ENCODE peak calls at places on chromosomes 7 and 10, in seven cellular contexts. One of them, this sample, is unnamed.
A peak's percentile ranks its signal among the peaks of the same experiment; 100 is the strongest.

GRCh38 chr10:110430369-110431273 is 67.1 kb upstream of the DUSP5 start:
- DNase-seq in uterus: no peak
- DNase-seq in IMR-90: no peak
- DNase-seq in Caco-2: peak; percentile 13
- DNase-seq in endodermal cell: peak; percentile 42
- DNase-seq in SK-N-SH: no peak
- DNase-seq in H9: no peak
- DNase-seq in this sample: no peak

GRCh38 chr10:133274751-133275682 is 1.7 kb downstream of the ADAM8 start:
- DNase-seq in uterus: no peak
- DNase-seq in IMR-90: no peak
- DNase-seq in H9: no peak
- DNase-seq in SK-N-SH: no peak
- DNase-seq in Caco-2: peak; percentile 81
- DNase-seq in endodermal cell: no peak
- DNase-seq in this sample: peak; percentile 29

GRCh38 chr7:107563072-107563760 is 504 bp downstream of the COG5 start:
- DNase-seq in IMR-90: peak; percentile 8
- DNase-seq in SK-N-SH: peak; percentile 82
- DNase-seq in endodermal cell: no peak
- DNase-seq in uterus: no peak
- DNase-seq in H9: no peak
- DNase-seq in Caco-2: no peak
- DNase-seq in this sample: peak; percentile 60

GRCh38 chr10:11045995-11046394 is 28.3 kb downstream of the CELF2 start:
- DNase-seq in uterus: no peak
- DNase-seq in SK-N-SH: no peak
- DNase-seq in H9: no peak
- DNase-seq in IMR-90: no peak
- DNase-seq in endodermal cell: no peak
- DNase-seq in Caco-2: no peak
- DNase-seq in this sample: no peak

GRCh38 chr10:70106958-70107791 is 25.4 kb downstream of the AIFM2 start:
- DNase-seq in SK-N-SH: peak; percentile 67
- DNase-seq in IMR-90: no peak
- DNase-seq in H9: peak; percentile 83
- DNase-seq in endodermal cell: peak; percentile 93
- DNase-seq in Caco-2: no peak
- DNase-seq in uterus: no peak
- DNase-seq in this sample: no peak

GRCh38 chr10:73410897-73411296 is 3.0 kb downstream of the ANXA7 start:
- DNase-seq in uterus: no peak
- DNase-seq in IMR-90: no peak
- DNase-seq in Caco-2: no peak
- DNase-seq in SK-N-SH: no peak
- DNase-seq in endodermal cell: no peak
- DNase-seq in H9: no peak
- DNase-seq in this sample: no peak

GRCh38 chr7:91922857-91923256 is 17.8 kb upstream of the AKAP9 start:
- DNase-seq in SK-N-SH: no peak
- DNase-seq in IMR-90: peak; percentile 38
- DNase-seq in H9: no peak
- DNase-seq in uterus: no peak
- DNase-seq in endodermal cell: no peak
- DNase-seq in Caco-2: no peak
- DNase-seq in this sample: no peak

GRCh38 chr7:73881352-73882059 is 20.5 kb downstream of the TMEM270 start:
- DNase-seq in SK-N-SH: peak; percentile 47
- DNase-seq in Caco-2: no peak
- DNase-seq in IMR-90: no peak
- DNase-seq in uterus: no peak
- DNase-seq in H9: no peak
- DNase-seq in endodermal cell: no peak
- DNase-seq in this sample: peak; percentile 12

GRCh38 chr7:3564231-3564630 is 263.2 kb downstream of the SDK1 start:
- DNase-seq in SK-N-SH: no peak
- DNase-seq in IMR-90: no peak
- DNase-seq in endodermal cell: no peak
- DNase-seq in H9: no peak
- DNase-seq in Caco-2: no peak
- DNase-seq in uterus: no peak
- DNase-seq in this sample: no peak

GRCh38 chr7:54992876-54993490 is 25.8 kb upstream of the EGFR start:
- DNase-seq in uterus: no peak
- DNase-seq in SK-N-SH: no peak
- DNase-seq in IMR-90: peak; percentile 11
- DNase-seq in Caco-2: no peak
- DNase-seq in H9: no peak
- DNase-seq in endodermal cell: no peak
- DNase-seq in this sample: no peak

GRCh38 chr10:15225511-15225910 is 57.0 kb upstream of the NMT2 start:
- DNase-seq in IMR-90: no peak
- DNase-seq in SK-N-SH: no peak
- DNase-seq in Caco-2: no peak
- DNase-seq in H9: no peak
- DNase-seq in endodermal cell: no peak
- DNase-seq in uterus: no peak
- DNase-seq in this sample: no peak

GRCh38 chr10:5629789-5630436 is 36.5 kb downstream of the ASB13 start:
- DNase-seq in SK-N-SH: peak; percentile 84
- DNase-seq in Caco-2: peak; percentile 86
- DNase-seq in IMR-90: peak; percentile 96
- DNase-seq in endodermal cell: peak; percentile 95
- DNase-seq in uterus: peak; percentile 74
- DNase-seq in H9: peak; percentile 79
- DNase-seq in this sample: peak; percentile 86

GRCh38 chr10:31926154-31926553 is 2.5 kb downstream of the ARHGAP12 start:
- DNase-seq in IMR-90: no peak
- DNase-seq in endodermal cell: no peak
- DNase-seq in Caco-2: no peak
- DNase-seq in uterus: no peak
- DNase-seq in H9: no peak
- DNase-seq in SK-N-SH: no peak
- DNase-seq in this sample: no peak

GRCh38 chr10:27192284-27192683 is 37.1 kb downstream of the MASTL start:
- DNase-seq in Caco-2: no peak
- DNase-seq in endodermal cell: no peak
- DNase-seq in uterus: no peak
- DNase-seq in H9: no peak
- DNase-seq in SK-N-SH: peak; percentile 17
- DNase-seq in IMR-90: peak; percentile 95
- DNase-seq in this sample: peak; percentile 2

GRCh38 chr10:123269675-123270074 is 115.5 kb downstream of the BUB3 start:
- DNase-seq in endodermal cell: no peak
- DNase-seq in IMR-90: no peak
- DNase-seq in H9: no peak
- DNase-seq in Caco-2: no peak
- DNase-seq in SK-N-SH: no peak
- DNase-seq in uterus: no peak
- DNase-seq in this sample: peak; percentile 11

GRCh38 chr10:123270221-123270620 is 116.0 kb downstream of the BUB3 start:
- DNase-seq in endodermal cell: peak; percentile 3
- DNase-seq in H9: no peak
- DNase-seq in SK-N-SH: no peak
- DNase-seq in Caco-2: no peak
- DNase-seq in uterus: no peak
- DNase-seq in IMR-90: peak; percentile 25
- DNase-seq in this sample: no peak

GRCh38 chr10:123274513-123275182 is 120.4 kb downstream of the BUB3 start:
- DNase-seq in IMR-90: no peak
- DNase-seq in uterus: no peak
- DNase-seq in H9: no peak
- DNase-seq in SK-N-SH: no peak
- DNase-seq in endodermal cell: peak; percentile 43
- DNase-seq in Caco-2: no peak
- DNase-seq in this sample: no peak

GRCh38 chr10:123270806-123271205 is 116.6 kb downstream of the BUB3 start:
- DNase-seq in uterus: no peak
- DNase-seq in Caco-2: no peak
- DNase-seq in H9: no peak
- DNase-seq in endodermal cell: peak; percentile 11
- DNase-seq in IMR-90: no peak
- DNase-seq in SK-N-SH: no peak
- DNase-seq in this sample: no peak

DNA sequence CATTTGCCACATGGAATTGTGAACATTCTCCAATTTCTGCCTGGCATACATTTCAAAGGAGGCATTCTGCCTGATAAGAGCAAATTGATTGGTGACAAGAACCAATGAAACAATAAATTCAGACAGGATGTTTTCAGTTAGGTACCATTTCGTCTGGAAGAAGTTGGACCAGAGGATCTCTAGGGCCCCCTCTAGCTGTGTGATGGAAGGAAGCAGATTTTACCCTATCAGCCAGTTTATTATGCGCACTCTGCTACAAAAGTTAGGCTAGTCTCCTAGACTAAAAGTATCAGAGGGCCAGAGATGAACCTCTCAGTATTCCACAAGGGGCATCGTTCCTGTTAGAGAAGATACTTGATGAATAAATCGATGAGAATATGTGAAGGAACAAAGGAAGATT is 118.0 kb downstream of the BUB3 start:
- DNase-seq in uterus: no peak
- DNase-seq in IMR-90: no peak
- DNase-seq in H9: no peak
- DNase-seq in SK-N-SH: no peak
- DNase-seq in Caco-2: no peak
- DNase-seq in endodermal cell: peak; percentile 32
- DNase-seq in this sample: no peak
- H3K27me3 ChIP-seq in uterus: no peaks in the 10 kb centered on the region
- H3K27me3 ChIP-seq in IMR-90: no peaks in the 10 kb centered on the region
- H3K27me3 ChIP-seq in H9: no peaks in the 10 kb centered on the region
- H3K27me3 ChIP-seq in SK-N-SH: no peaks in the 10 kb centered on the region
- H3K27me3 ChIP-seq in Caco-2: no peaks in the 10 kb centered on the region
- H3K27me3 ChIP-seq in endodermal cell: no peaks in the 10 kb centered on the region
- H3K27me3 ChIP-seq in this sample: no peaks in the 10 kb centered on the region

DNA sequence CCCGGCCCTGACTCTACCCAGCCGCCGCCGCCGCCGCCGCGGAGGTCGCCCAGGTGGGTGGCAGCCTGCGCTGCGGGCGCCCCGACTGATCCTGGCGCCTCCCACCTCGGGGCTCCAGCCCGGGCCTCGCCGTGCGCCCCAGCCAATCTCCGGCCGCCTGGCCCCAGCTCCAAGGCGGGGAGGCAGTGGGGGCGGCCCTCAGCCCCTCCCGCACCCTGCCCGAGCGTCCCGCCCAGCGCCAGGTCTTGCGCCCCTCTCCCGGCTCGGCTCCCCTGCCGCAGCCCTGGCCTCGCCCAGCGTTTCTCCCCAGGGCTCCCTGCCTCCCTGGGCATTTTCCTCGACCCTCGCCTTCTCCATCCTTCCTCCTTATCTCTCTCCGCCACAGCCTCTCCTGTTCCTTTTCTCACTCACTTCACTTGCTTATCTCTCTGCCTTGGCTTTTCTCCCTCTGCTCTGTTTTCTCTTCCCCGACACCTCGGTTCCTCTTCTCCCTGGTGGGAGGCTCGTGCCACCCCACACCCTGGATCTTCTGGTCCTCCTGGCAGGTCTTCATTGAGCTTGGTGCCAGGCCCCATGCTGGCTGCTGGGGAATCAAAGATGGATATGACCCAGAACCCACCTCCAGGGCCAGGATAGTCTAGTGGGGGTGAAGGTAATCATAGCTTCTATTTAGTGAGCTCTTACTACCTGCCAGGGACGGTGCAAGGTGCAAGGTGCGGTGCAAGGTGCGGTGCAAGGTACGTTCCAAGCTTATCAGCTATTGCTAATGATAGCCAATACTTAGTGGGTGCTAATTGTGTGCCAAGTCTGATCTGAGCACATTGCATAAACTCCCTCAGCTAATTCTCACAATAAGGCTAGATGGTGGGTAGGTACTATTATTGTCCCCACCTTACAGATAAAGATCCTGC is at the start of gene SFRP5:
- DNase-seq in H9: peak; percentile 60
- DNase-seq in endodermal cell: peak; percentile 75
- DNase-seq in SK-N-SH: peak; percentile 75
- DNase-seq in Caco-2: no peak
- DNase-seq in uterus: no peak
- DNase-seq in IMR-90: no peak
- DNase-seq in this sample: peak; percentile 94
- H3K27me3 ChIP-seq in H9: peaks cover 19% of the 10 kb centered on the region
- H3K27me3 ChIP-seq in endodermal cell: peaks cover 67% of the 10 kb centered on the region
- H3K27me3 ChIP-seq in SK-N-SH: peaks cover 21% of the 10 kb centered on the region
- H3K27me3 ChIP-seq in Caco-2: peaks cover 2% of the 10 kb centered on the region
- H3K27me3 ChIP-seq in uterus: peaks cover 6% of the 10 kb centered on the region
- H3K27me3 ChIP-seq in IMR-90: peaks cover 57% of the 10 kb centered on the region
- H3K27me3 ChIP-seq in this sample: peaks cover 20% of the 10 kb centered on the region

DNA sequence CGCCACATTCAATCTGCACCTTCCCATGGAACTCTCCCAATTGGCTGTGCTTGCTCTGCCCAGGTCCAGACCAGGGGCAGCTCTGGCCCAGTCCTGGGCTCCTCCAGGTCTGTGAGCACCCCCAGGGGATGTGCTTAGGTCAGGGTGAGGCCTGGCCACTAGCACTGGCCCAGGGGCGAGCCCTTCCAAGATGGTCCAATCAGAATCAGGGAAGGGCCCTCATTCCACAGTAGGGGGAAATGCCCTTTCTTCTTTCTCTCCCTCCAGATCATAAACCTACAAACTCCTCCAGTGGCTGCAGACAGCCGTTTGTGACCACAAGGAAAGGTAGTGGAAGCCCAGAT is 157.0 kb downstream of the PRKAG2 start:
- DNase-seq in Caco-2: no peak
- DNase-seq in H9: no peak
- DNase-seq in IMR-90: no peak
- DNase-seq in SK-N-SH: peak; percentile 52
- DNase-seq in endodermal cell: no peak
- DNase-seq in uterus: no peak
- DNase-seq in this sample: no peak
- H3K27me3 ChIP-seq in Caco-2: no peaks in the 10 kb centered on the region
- H3K27me3 ChIP-seq in H9: no peaks in the 10 kb centered on the region
- H3K27me3 ChIP-seq in IMR-90: no peaks in the 10 kb centered on the region
- H3K27me3 ChIP-seq in SK-N-SH: no peaks in the 10 kb centered on the region
- H3K27me3 ChIP-seq in endodermal cell: no peaks in the 10 kb centered on the region
- H3K27me3 ChIP-seq in uterus: no peaks in the 10 kb centered on the region
- H3K27me3 ChIP-seq in this sample: no peaks in the 10 kb centered on the region

GRCh38 chr10:71634531-71635164 is 84.9 kb downstream of the C10orf105 start:
- DNase-seq in Caco-2: no peak
- DNase-seq in uterus: no peak
- DNase-seq in endodermal cell: no peak
- DNase-seq in SK-N-SH: no peak
- DNase-seq in IMR-90: no peak
- DNase-seq in H9: no peak
- DNase-seq in this sample: peak; percentile 95

GRCh38 chr10:71636588-71636987 is 83.0 kb downstream of the C10orf105 start:
- DNase-seq in endodermal cell: no peak
- DNase-seq in SK-N-SH: no peak
- DNase-seq in Caco-2: no peak
- DNase-seq in IMR-90: no peak
- DNase-seq in uterus: no peak
- DNase-seq in H9: no peak
- DNase-seq in this sample: no peak

GRCh38 chr10:71635867-71636266 is 83.7 kb downstream of the C10orf105 start:
- DNase-seq in uterus: no peak
- DNase-seq in IMR-90: no peak
- DNase-seq in endodermal cell: no peak
- DNase-seq in SK-N-SH: no peak
- DNase-seq in Caco-2: no peak
- DNase-seq in H9: no peak
- DNase-seq in this sample: peak; percentile 37

GRCh38 chr10:71633935-71634334 is 85.6 kb downstream of the C10orf105 start:
- DNase-seq in Caco-2: no peak
- DNase-seq in H9: no peak
- DNase-seq in uterus: no peak
- DNase-seq in SK-N-SH: peak; percentile 62
- DNase-seq in endodermal cell: peak; percentile 76
- DNase-seq in IMR-90: no peak
- DNase-seq in this sample: no peak

GRCh38 chr10:71635251-71635866 is 84.2 kb downstream of the C10orf105 start:
- DNase-seq in H9: no peak
- DNase-seq in endodermal cell: peak; percentile 69
- DNase-seq in SK-N-SH: no peak
- DNase-seq in uterus: no peak
- DNase-seq in IMR-90: no peak
- DNase-seq in Caco-2: peak; percentile 84
- DNase-seq in this sample: peak; percentile 91
- H3K27me3 ChIP-seq in H9: peaks cover 2% of the 10 kb centered on the region
- H3K27me3 ChIP-seq in endodermal cell: no peaks in the 10 kb centered on the region
- H3K27me3 ChIP-seq in SK-N-SH: no peaks in the 10 kb centered on the region
- H3K27me3 ChIP-seq in uterus: no peaks in the 10 kb centered on the region
- H3K27me3 ChIP-seq in IMR-90: peaks cover 69% of the 10 kb centered on the region
- H3K27me3 ChIP-seq in Caco-2: no peaks in the 10 kb centered on the region
- H3K27me3 ChIP-seq in this sample: no peaks in the 10 kb centered on the region